ENCODE peak calls at places on chromosomes 16 and 17, in nine cellular contexts. One of them, this sample, is unnamed.

GRCh38 chr17:77635176-77635575 is 323.3 kb upstream of the TNRC6C start:
- DNase-seq in OCI-M1: no peak
- DNase-seq in GM18507: no peak
- DNase-seq in dorsolateral prefrontal cortex: no peak
- DNase-seq in adipocyte: no peak
- DNase-seq in T-helper 1 cell: no peak
- DNase-seq in NCI-H460: no peak
- DNase-seq in CD4-positive, alpha-beta T cell: no peak
- DNase-seq in EL: no peak
- DNase-seq in this sample: no peak

GRCh38 chr17:850828-851759 is 68.9 kb downstream of the MRM3 start:
- DNase-seq in OCI-M1: no peak
- DNase-seq in GM18507: no peak
- DNase-seq in dorsolateral prefrontal cortex: no peak
- DNase-seq in adipocyte: peak
- DNase-seq in T-helper 1 cell: no peak
- DNase-seq in NCI-H460: no peak
- DNase-seq in CD4-positive, alpha-beta T cell: no peak
- DNase-seq in EL: peak
- DNase-seq in this sample: peak

GRCh38 chr17:61409301-61410099 is 9.9 kb downstream of the TBX2 start:
- DNase-seq in OCI-M1: peak
- DNase-seq in GM18507: no peak
- DNase-seq in dorsolateral prefrontal cortex: no peak
- DNase-seq in adipocyte: peak
- DNase-seq in T-helper 1 cell: peak
- DNase-seq in NCI-H460: peak
- DNase-seq in CD4-positive, alpha-beta T cell: peak
- DNase-seq in EL: peak
- DNase-seq in this sample: peak

GRCh38 chr16:30063893-30064745 is 1.4 kb upstream of the ALDOA start:
- DNase-seq in OCI-M1: peak
- DNase-seq in GM18507: peak
- DNase-seq in dorsolateral prefrontal cortex: peak
- DNase-seq in adipocyte: peak
- DNase-seq in T-helper 1 cell: peak
- DNase-seq in NCI-H460: peak
- DNase-seq in CD4-positive, alpha-beta T cell: peak
- DNase-seq in EL: no peak
- DNase-seq in this sample: peak

GRCh38 chr16:87062569-87063442 is 254.4 kb downstream of the C16orf95 start:
- DNase-seq in OCI-M1: peak
- DNase-seq in GM18507: peak
- DNase-seq in dorsolateral prefrontal cortex: peak
- DNase-seq in adipocyte: peak
- DNase-seq in T-helper 1 cell: peak
- DNase-seq in NCI-H460: peak
- DNase-seq in CD4-positive, alpha-beta T cell: no peak
- DNase-seq in EL: peak
- DNase-seq in this sample: peak

GRCh38 chr16:8956265-8957060 is 7.2 kb downstream of the USP7 start:
- DNase-seq in OCI-M1: no peak
- DNase-seq in GM18507: no peak
- DNase-seq in dorsolateral prefrontal cortex: no peak
- DNase-seq in adipocyte: no peak
- DNase-seq in T-helper 1 cell: no peak
- DNase-seq in NCI-H460: no peak
- DNase-seq in CD4-positive, alpha-beta T cell: no peak
- DNase-seq in EL: no peak
- DNase-seq in this sample: no peak

GRCh38 chr17:80364091-80364691 is 50.8 kb upstream of the ENDOV start:
- DNase-seq in OCI-M1: peak
- DNase-seq in GM18507: no peak
- DNase-seq in dorsolateral prefrontal cortex: peak
- DNase-seq in adipocyte: peak
- DNase-seq in T-helper 1 cell: no peak
- DNase-seq in NCI-H460: peak
- DNase-seq in CD4-positive, alpha-beta T cell: no peak
- DNase-seq in EL: no peak
- DNase-seq in this sample: no peak

GRCh38 chr17:38656959-38657823 is 17.6 kb downstream of the EPOP start:
- DNase-seq in OCI-M1: no peak
- DNase-seq in GM18507: no peak
- DNase-seq in dorsolateral prefrontal cortex: peak
- DNase-seq in adipocyte: no peak
- DNase-seq in T-helper 1 cell: no peak
- DNase-seq in NCI-H460: no peak
- DNase-seq in CD4-positive, alpha-beta T cell: no peak
- DNase-seq in EL: no peak
- DNase-seq in this sample: no peak

GRCh38 chr16:17277981-17278381 is 192.8 kb downstream of the XYLT1 start:
- DNase-seq in OCI-M1: no peak
- DNase-seq in GM18507: peak
- DNase-seq in dorsolateral prefrontal cortex: peak
- DNase-seq in adipocyte: peak
- DNase-seq in T-helper 1 cell: no peak
- DNase-seq in NCI-H460: no peak
- DNase-seq in CD4-positive, alpha-beta T cell: no peak
- DNase-seq in EL: no peak
- DNase-seq in this sample: no peak

GRCh38 chr17:42852351-42852750 is 1.4 kb downstream of the AOC3 start:
- DNase-seq in OCI-M1: no peak
- DNase-seq in GM18507: no peak
- DNase-seq in dorsolateral prefrontal cortex: no peak
- DNase-seq in adipocyte: no peak
- DNase-seq in T-helper 1 cell: no peak
- DNase-seq in NCI-H460: no peak
- DNase-seq in CD4-positive, alpha-beta T cell: no peak
- DNase-seq in EL: no peak
- DNase-seq in this sample: no peak

GRCh38 chr16:81863630-81864352 is 84.7 kb downstream of the PLCG2 start:
- DNase-seq in OCI-M1: no peak
- DNase-seq in GM18507: no peak
- DNase-seq in dorsolateral prefrontal cortex: no peak
- DNase-seq in adipocyte: no peak
- DNase-seq in T-helper 1 cell: no peak
- DNase-seq in NCI-H460: no peak
- DNase-seq in CD4-positive, alpha-beta T cell: no peak
- DNase-seq in EL: no peak
- DNase-seq in this sample: no peak

GRCh38 chr17:47806026-47806912 is 15.3 kb downstream of the OSBPL7 start:
- DNase-seq in OCI-M1: no peak
- DNase-seq in GM18507: no peak
- DNase-seq in dorsolateral prefrontal cortex: no peak
- DNase-seq in adipocyte: no peak
- DNase-seq in T-helper 1 cell: no peak
- DNase-seq in NCI-H460: no peak
- DNase-seq in CD4-positive, alpha-beta T cell: no peak
- DNase-seq in EL: no peak
- DNase-seq in this sample: no peak

GRCh38 chr17:59221159-59221847 is 992 bp downstream of the GDPD1 start:
- DNase-seq in OCI-M1: peak
- DNase-seq in GM18507: no peak
- DNase-seq in dorsolateral prefrontal cortex: no peak
- DNase-seq in adipocyte: peak
- DNase-seq in T-helper 1 cell: no peak
- DNase-seq in NCI-H460: no peak
- DNase-seq in CD4-positive, alpha-beta T cell: no peak
- DNase-seq in EL: no peak
- DNase-seq in this sample: no peak

GRCh38 chr17:37502009-37502936 is 12.6 kb downstream of the DUSP14 start:
- DNase-seq in OCI-M1: no peak
- DNase-seq in GM18507: no peak
- DNase-seq in dorsolateral prefrontal cortex: no peak
- DNase-seq in adipocyte: no peak
- DNase-seq in T-helper 1 cell: no peak
- DNase-seq in NCI-H460: no peak
- DNase-seq in CD4-positive, alpha-beta T cell: no peak
- DNase-seq in EL: no peak
- DNase-seq in this sample: no peak

GRCh38 chr16:28910046-28911031 is 14.7 kb downstream of the RABEP2 start:
- DNase-seq in OCI-M1: no peak
- DNase-seq in GM18507: no peak
- DNase-seq in dorsolateral prefrontal cortex: no peak
- DNase-seq in adipocyte: no peak
- DNase-seq in T-helper 1 cell: no peak
- DNase-seq in NCI-H460: no peak
- DNase-seq in CD4-positive, alpha-beta T cell: no peak
- DNase-seq in EL: no peak
- DNase-seq in this sample: no peak

GRCh38 chr16:85451646-85452363 is 161.3 kb upstream of the GSE1 start:
- DNase-seq in OCI-M1: no peak
- DNase-seq in GM18507: no peak
- DNase-seq in dorsolateral prefrontal cortex: no peak
- DNase-seq in adipocyte: no peak
- DNase-seq in T-helper 1 cell: no peak
- DNase-seq in NCI-H460: no peak
- DNase-seq in CD4-positive, alpha-beta T cell: no peak
- DNase-seq in EL: no peak
- DNase-seq in this sample: no peak

GRCh38 chr16:74896389-74897370 is 88.2 kb downstream of the WDR59 start:
- DNase-seq in OCI-M1: no peak
- DNase-seq in GM18507: no peak
- DNase-seq in dorsolateral prefrontal cortex: no peak
- DNase-seq in adipocyte: peak
- DNase-seq in T-helper 1 cell: no peak
- DNase-seq in NCI-H460: peak
- DNase-seq in CD4-positive, alpha-beta T cell: no peak
- DNase-seq in EL: peak
- DNase-seq in this sample: peak

GRCh38 chr16:14559809-14560227 is 70.2 kb downstream of the PARN start:
- DNase-seq in OCI-M1: no peak
- DNase-seq in GM18507: no peak
- DNase-seq in dorsolateral prefrontal cortex: peak
- DNase-seq in adipocyte: no peak
- DNase-seq in T-helper 1 cell: no peak
- DNase-seq in NCI-H460: peak
- DNase-seq in CD4-positive, alpha-beta T cell: no peak
- DNase-seq in EL: no peak
- DNase-seq in this sample: no peak

GRCh38 chr17:7969434-7969833 is 33.0 kb upstream of the GUCY2D start:
- DNase-seq in OCI-M1: peak
- DNase-seq in GM18507: no peak
- DNase-seq in dorsolateral prefrontal cortex: no peak
- DNase-seq in adipocyte: peak
- DNase-seq in T-helper 1 cell: no peak
- DNase-seq in NCI-H460: no peak
- DNase-seq in CD4-positive, alpha-beta T cell: no peak
- DNase-seq in EL: no peak
- DNase-seq in this sample: no peak

GRCh38 chr16:89395150-89396142 is 94.9 kb downstream of the ANKRD11 start:
- DNase-seq in OCI-M1: no peak
- DNase-seq in GM18507: no peak
- DNase-seq in dorsolateral prefrontal cortex: peak
- DNase-seq in adipocyte: peak
- DNase-seq in T-helper 1 cell: no peak
- DNase-seq in NCI-H460: peak
- DNase-seq in CD4-positive, alpha-beta T cell: no peak
- DNase-seq in EL: peak
- DNase-seq in this sample: peak

GRCh38 chr17:80212109-80212508 is 8.0 kb downstream of the SGSH start:
- DNase-seq in OCI-M1: no peak
- DNase-seq in GM18507: no peak
- DNase-seq in dorsolateral prefrontal cortex: no peak
- DNase-seq in adipocyte: no peak
- DNase-seq in T-helper 1 cell: no peak
- DNase-seq in NCI-H460: no peak
- DNase-seq in CD4-positive, alpha-beta T cell: no peak
- DNase-seq in EL: no peak
- DNase-seq in this sample: no peak

GRCh38 chr16:11233727-11234376 is 22.2 kb downstream of the SOCS1 start:
- DNase-seq in OCI-M1: peak
- DNase-seq in GM18507: no peak
- DNase-seq in dorsolateral prefrontal cortex: no peak
- DNase-seq in adipocyte: no peak
- DNase-seq in T-helper 1 cell: peak
- DNase-seq in NCI-H460: no peak
- DNase-seq in CD4-positive, alpha-beta T cell: peak
- DNase-seq in EL: peak
- DNase-seq in this sample: no peak

GRCh38 chr17:16516594-16517018 is 24.6 kb upstream of the LRRC75A start:
- DNase-seq in OCI-M1: no peak
- DNase-seq in GM18507: no peak
- DNase-seq in dorsolateral prefrontal cortex: peak
- DNase-seq in adipocyte: peak
- DNase-seq in T-helper 1 cell: no peak
- DNase-seq in NCI-H460: no peak
- DNase-seq in CD4-positive, alpha-beta T cell: no peak
- DNase-seq in EL: peak
- DNase-seq in this sample: peak

GRCh38 chr17:40564195-40564882 is 933 bp downstream of the CCR7 start:
- DNase-seq in OCI-M1: no peak
- DNase-seq in GM18507: no peak
- DNase-seq in dorsolateral prefrontal cortex: no peak
- DNase-seq in adipocyte: no peak
- DNase-seq in T-helper 1 cell: peak
- DNase-seq in NCI-H460: no peak
- DNase-seq in CD4-positive, alpha-beta T cell: peak
- DNase-seq in EL: no peak
- DNase-seq in this sample: no peak

GRCh38 chr16:17607624-17608023 is 136.9 kb upstream of the XYLT1 start:
- DNase-seq in OCI-M1: no peak
- DNase-seq in GM18507: no peak
- DNase-seq in dorsolateral prefrontal cortex: no peak
- DNase-seq in adipocyte: no peak
- DNase-seq in T-helper 1 cell: no peak
- DNase-seq in NCI-H460: no peak
- DNase-seq in CD4-positive, alpha-beta T cell: no peak
- DNase-seq in EL: no peak
- DNase-seq in this sample: no peak

GRCh38 chr17:43092891-43093290 is 32.3 kb downstream of the BRCA1 start:
- DNase-seq in OCI-M1: no peak
- DNase-seq in GM18507: no peak
- DNase-seq in dorsolateral prefrontal cortex: no peak
- DNase-seq in adipocyte: peak
- DNase-seq in T-helper 1 cell: no peak
- DNase-seq in NCI-H460: no peak
- DNase-seq in CD4-positive, alpha-beta T cell: no peak
- DNase-seq in EL: no peak
- DNase-seq in this sample: peak

GRCh38 chr17:30357476-30357875 is 21.3 kb upstream of the CPD start:
- DNase-seq in OCI-M1: no peak
- DNase-seq in GM18507: no peak
- DNase-seq in dorsolateral prefrontal cortex: no peak
- DNase-seq in adipocyte: no peak
- DNase-seq in T-helper 1 cell: no peak
- DNase-seq in NCI-H460: no peak
- DNase-seq in CD4-positive, alpha-beta T cell: no peak
- DNase-seq in EL: no peak
- DNase-seq in this sample: no peak

GRCh38 chr16:55370762-55371482 is 46.9 kb downstream of the IRX6 start:
- DNase-seq in OCI-M1: peak
- DNase-seq in GM18507: no peak
- DNase-seq in dorsolateral prefrontal cortex: peak
- DNase-seq in adipocyte: peak
- DNase-seq in T-helper 1 cell: peak
- DNase-seq in NCI-H460: peak
- DNase-seq in CD4-positive, alpha-beta T cell: no peak
- DNase-seq in EL: no peak
- DNase-seq in this sample: peak

GRCh38 chr16:30011505-30012480 is 966 bp upstream of the DOC2A start:
- DNase-seq in OCI-M1: no peak
- DNase-seq in GM18507: no peak
- DNase-seq in dorsolateral prefrontal cortex: no peak
- DNase-seq in adipocyte: no peak
- DNase-seq in T-helper 1 cell: no peak
- DNase-seq in NCI-H460: no peak
- DNase-seq in CD4-positive, alpha-beta T cell: no peak
- DNase-seq in EL: no peak
- DNase-seq in this sample: no peak

GRCh38 chr17:37706446-37706845 is 38.4 kb downstream of the HNF1B start:
- DNase-seq in OCI-M1: no peak
- DNase-seq in GM18507: no peak
- DNase-seq in dorsolateral prefrontal cortex: no peak
- DNase-seq in adipocyte: peak
- DNase-seq in T-helper 1 cell: no peak
- DNase-seq in NCI-H460: no peak
- DNase-seq in CD4-positive, alpha-beta T cell: no peak
- DNase-seq in EL: no peak
- DNase-seq in this sample: no peak

GRCh38 chr17:44149750-44150329 is 8.1 kb downstream of the HROB start:
- DNase-seq in OCI-M1: no peak
- DNase-seq in GM18507: no peak
- DNase-seq in dorsolateral prefrontal cortex: no peak
- DNase-seq in adipocyte: no peak
- DNase-seq in T-helper 1 cell: no peak
- DNase-seq in NCI-H460: no peak
- DNase-seq in CD4-positive, alpha-beta T cell: no peak
- DNase-seq in EL: no peak
- DNase-seq in this sample: no peak